ENCODE peak calls at places on chromosomes 13 and 19, in six cellular contexts. O is B cell; M is progenitor cell of endocrine pancreas; N is EL; A is activated CD4-positive, alpha-beta T cell treated with anti-CD3 and anti-CD28 coated beads, Interleukin-2, amount 10 ng/mL, durations not matched to agents 7 days and 5 days; X is stimulated activated CD8-positive, alpha-beta memory T cell treated with anti-CD3 and anti-CD28 coated beads, Interleukin-2, amount 100 ng/mL, for 48 hours. E is an unnamed sample.

GRCh38 chr13:74219571-74219970 is 85.4 kb upstream of the KLF12 start:
- DNase-seq in O (no peak), M (no peak), N (peak), A (no peak), X (no peak), E (no peak)

GRCh38 chr13:79837741-79838450 is 356.9 kb downstream of the NDFIP2 start:
- DNase-seq in O (no peak), M (no peak), N (peak), A (no peak), X (no peak), E (no peak)

GRCh38 chr13:77752512-77753069 is 55.1 kb downstream of the SLAIN1 start:
- DNase-seq in O (no peak), M (no peak), N (no peak), A (no peak), X (no peak), E (no peak)

GRCh38 chr13:45143346-45143751 is 23.0 kb downstream of the GTF2F2 start:
- DNase-seq in O (no peak), M (no peak), N (no peak), A (no peak), X (no peak), E (no peak)

GRCh38 chr13:74217816-74218215 is 83.6 kb upstream of the KLF12 start:
- DNase-seq in O (no peak), M (no peak), N (peak), A (no peak), X (no peak), E (no peak)

GRCh38 chr13:40275636-40276035 is 390.8 kb downstream of the FOXO1 start:
- DNase-seq in O (no peak), M (no peak), N (peak), A (no peak), X (no peak), E (no peak)

GRCh38 chr13:77384999-77385398 is 58.1 kb upstream of the MYCBP2 start:
- DNase-seq in O (no peak), M (no peak), N (peak), A (no peak), X (no peak), E (no peak)

GRCh38 chr13:110371550-110372465 is 64.7 kb downstream of the COL4A2 start:
- DNase-seq in O (no peak), M (no peak), N (no peak), A (no peak), X (no peak), E (no peak)

GRCh38 chr19:5130371-5131030 is 161.6 kb downstream of the KDM4B start:
- DNase-seq in O (peak), M (no peak), N (no peak), A (peak), X (no peak), E (no peak)

E was measured in activated CD8-positive, alpha-beta memory T cell treated with anti-CD3 and anti-CD28 coated beads for 48 hours.